ENCODE peak calls at places on chromosome 17, in eight cellular contexts. I is CD14-positive monocyte; J is hepatocyte; M is sigmoid colon; F is CD8-positive, alpha-beta T cell; G is colonic mucosa; U is brain microvascular endothelial cell; W is fibroblast of pulmonary artery. D is an unnamed sample.

GRCh38 chr17:56939869-56940484 is 20.9 kb downstream of the COIL start:
- DNase-seq in G (no peak), F (no peak), U (no peak), M (no peak), I (no peak), W (peak), J (peak), D (peak)

GRCh38 chr17:60447375-60447774 is 25.1 kb downstream of the CHCT1 start:
- DNase-seq in M (no peak), W (no peak), F (no peak), I (no peak), G (no peak), J (no peak), U (no peak), D (no peak)

GRCh38 chr17:12983986-12984932 is 33.6 kb downstream of the ELAC2 start:
- DNase-seq in M (peak), F (no peak), U (peak), I (no peak), W (peak), G (peak), J (no peak), D (no peak)

GRCh38 chr17:37360632-37361031 is 15.2 kb upstream of the C17orf78 start:
- DNase-seq in U (no peak), J (no peak), G (no peak), I (no peak), W (peak), F (no peak), M (no peak), D (no peak)

GRCh38 chr17:61463068-61463980 is 11.1 kb downstream of the TBX4 start:
- DNase-seq in J (no peak), U (no peak), W (no peak), M (peak), I (no peak), F (no peak), G (no peak), D (no peak)

GRCh38 chr17:14792751-14793150 is 472.4 kb downstream of the PMP22 start:
- DNase-seq in U (no peak), G (no peak), W (no peak), M (peak), I (no peak), J (peak), F (no peak), D (no peak)

GRCh38 chr17:8163978-8164814 is 1.4 kb upstream of the VAMP2 start:
- DNase-seq in I (peak), G (peak), U (no peak), F (peak), W (peak), J (peak), M (peak), D (peak)

GRCh38 chr17:82734987-82735866 is at the start of gene FN3K:
- DNase-seq in F (peak), M (peak), I (no peak), G (peak), J (peak), U (peak), W (peak), D (no peak)

GRCh38 chr17:79464310-79465010 is 146.4 kb downstream of the RBFOX3 start:
- DNase-seq in G (no peak), M (no peak), U (no peak), F (no peak), J (no peak), I (no peak), W (no peak), D (no peak)

GRCh38 chr17:12623220-12623848 is 42.4 kb upstream of the MYOCD start:
- DNase-seq in U (no peak), F (no peak), M (no peak), I (no peak), J (no peak), G (no peak), W (no peak), D (no peak)

GRCh38 chr17:76446449-76447231 is 6.3 kb downstream of the UBE2O start:
- DNase-seq in I (no peak), F (no peak), G (no peak), U (peak), J (peak), M (no peak), W (peak), D (no peak)

GRCh38 chr17:19646788-19647696 is 1.5 kb upstream of the ALDH3A2 start:
- DNase-seq in M (no peak), G (peak), F (no peak), W (peak), J (no peak), U (no peak), I (no peak), D (no peak)

GRCh38 chr17:34241062-34241461 is 14.0 kb upstream of the CCL2 start:
- DNase-seq in G (peak), J (no peak), I (no peak), M (peak), U (no peak), W (peak), F (no peak), D (no peak)

GRCh38 chr17:79915850-79916430 is 76.7 kb upstream of the CBX4 start:
- DNase-seq in G (peak), M (no peak), F (no peak), I (no peak), U (no peak), W (peak), J (peak), D (no peak)

GRCh38 chr17:30278032-30278431 is 13.7 kb downstream of the BLMH start:
- DNase-seq in G (no peak), F (no peak), I (no peak), W (peak), M (no peak), U (peak), J (peak), D (no peak)

GRCh38 chr17:27504188-27504995 is 48.1 kb downstream of the KSR1 start:
- DNase-seq in M (no peak), J (peak), G (no peak), U (no peak), W (peak), I (no peak), F (no peak), D (no peak)

GRCh38 chr17:7684856-7685532 is 2.3 kb downstream of the TP53 start:
- DNase-seq in U (no peak), M (no peak), J (no peak), W (no peak), I (no peak), G (no peak), F (no peak), D (no peak)

GRCh38 chr17:29640413-29640812 is 17.7 kb upstream of the CORO6 start:
- DNase-seq in I (no peak), F (no peak), U (peak), J (no peak), G (no peak), M (no peak), W (peak), D (no peak)

GRCh38 chr17:5044630-5045029 is 9.4 kb upstream of the SLC52A1 start:
- DNase-seq in J (no peak), M (no peak), F (no peak), U (no peak), I (no peak), G (peak), W (no peak), D (no peak)

GRCh38 chr17:3659541-3660111 is 8.8 kb downstream of the TAX1BP3 start:
- DNase-seq in W (peak), I (no peak), G (peak), J (peak), M (peak), U (peak), F (no peak), D (no peak)
- TF ChIP-seq CTCF in W (peak), I (no peak), G (no peak), J (no peak), M (peak), U (peak), F (no peak), D (no peak)

GRCh38 chr17:42163113-42163512 is 8.3 kb upstream of the RAB5C start:
- DNase-seq in U (no peak), I (no peak), W (no peak), J (no peak), M (no peak), G (peak), F (no peak), D (peak)
- TF ChIP-seq CTCF in U (peak), I (peak), W (peak), J (peak), M (no peak), G (peak), F (no peak), D (peak)

DNA sequence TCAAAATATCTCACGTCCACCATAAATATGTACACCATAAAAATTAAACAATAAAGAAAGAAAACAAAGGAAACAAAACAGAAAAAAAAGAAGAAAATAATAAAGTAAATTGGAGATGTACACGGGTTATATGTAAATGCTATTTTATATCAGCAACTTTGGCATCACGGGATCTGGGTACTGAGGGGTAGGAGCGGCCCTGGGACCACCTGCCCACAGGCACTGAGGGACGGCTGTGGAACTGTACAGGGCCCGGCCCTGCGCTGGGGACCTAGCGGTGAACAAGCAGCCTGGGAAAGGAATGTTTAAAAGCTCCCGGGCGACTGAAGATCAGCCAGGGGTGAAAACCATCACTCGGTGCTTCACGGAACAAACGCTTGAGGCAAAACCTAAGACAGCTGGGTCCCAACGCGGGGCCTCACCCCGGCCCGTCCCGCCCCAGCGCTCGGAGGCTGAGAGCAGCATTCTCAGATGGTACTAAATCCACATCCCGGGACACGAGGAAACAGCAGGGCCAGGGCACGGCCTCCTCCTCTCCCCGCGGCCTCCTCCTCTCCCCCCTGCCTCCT is 31.2 kb downstream of the NXN start:
- DNase-seq in J (no peak), M (peak), U (no peak), G (no peak), W (no peak), F (no peak), I (no peak), D (no peak)
- TF ChIP-seq CTCF in J (no peak), M (no peak), U (no peak), G (no peak), W (no peak), F (no peak), I (no peak), D (no peak)

DNA sequence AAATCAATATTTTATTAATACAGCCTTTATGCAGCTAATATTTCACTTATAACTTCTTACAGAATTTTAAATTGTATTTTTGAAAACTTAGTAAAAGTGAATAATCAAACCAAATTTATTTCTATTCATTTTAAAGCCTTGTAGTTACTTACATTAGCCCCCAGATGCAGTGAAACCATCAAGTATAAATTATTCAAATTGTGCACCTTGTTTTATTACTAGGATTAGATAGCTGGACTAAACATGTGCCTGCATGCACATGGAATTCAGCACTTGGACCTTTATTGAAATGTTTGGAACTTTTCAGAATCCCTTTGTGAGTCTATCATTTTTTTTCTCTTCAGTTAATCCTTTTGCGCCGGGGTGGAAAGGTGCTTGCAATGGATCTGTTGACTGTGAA is 4.7 kb downstream of the ZPBP2 start:
- DNase-seq in G (no peak), M (no peak), J (no peak), W (peak), I (no peak), F (no peak), U (no peak), D (no peak)
- TF ChIP-seq CTCF in G (no peak), M (no peak), J (no peak), W (peak), I (peak), F (no peak), U (no peak), D (peak)

GRCh38 chr17:58595194-58595792 is 80.9 kb upstream of the MTMR4 start:
- DNase-seq in G (no peak), W (no peak), U (no peak), I (no peak), M (peak), F (no peak), J (no peak), D (no peak)

GRCh38 chr17:58593121-58593520 is 78.7 kb upstream of the MTMR4 start:
- DNase-seq in I (no peak), F (no peak), M (no peak), G (no peak), W (no peak), J (no peak), U (no peak), D (no peak)

GRCh38 chr17:58590377-58590776 is 75.9 kb upstream of the MTMR4 start:
- DNase-seq in U (no peak), W (no peak), G (no peak), I (no peak), M (peak), J (no peak), F (no peak), D (no peak)

GRCh38 chr17:58587713-58588117 is 73.3 kb upstream of the MTMR4 start:
- DNase-seq in M (peak), F (peak), U (peak), W (peak), J (peak), I (peak), G (peak), D (peak)

DNA sequence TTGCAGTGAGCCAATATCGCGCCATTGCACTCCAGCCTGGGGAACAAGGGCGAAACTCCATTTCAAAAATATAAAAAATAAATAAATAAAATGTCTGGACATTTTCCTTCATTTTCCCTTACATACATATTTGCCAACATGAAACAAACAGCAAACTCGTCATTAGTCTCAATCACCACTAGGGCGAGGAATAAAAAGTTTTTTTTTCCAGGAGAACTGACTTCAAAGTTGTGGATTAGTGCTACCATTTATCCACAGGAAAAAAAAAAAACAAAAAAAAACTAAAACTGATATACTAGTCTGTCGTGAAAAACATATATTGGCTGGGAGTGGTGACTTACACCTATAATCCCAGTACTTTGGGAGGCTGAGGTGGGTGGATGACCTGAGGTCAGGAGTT is 77.0 kb upstream of the MTMR4 start:
- DNase-seq in J (no peak), I (no peak), U (no peak), W (no peak), F (no peak), G (no peak), M (no peak), D (no peak)
- TF ChIP-seq CTCF in J (no peak), I (no peak), U (no peak), W (peak), F (no peak), G (no peak), M (no peak), D (no peak)

GRCh38 chr17:45451131-45451530 is 18.5 kb upstream of the ARHGAP27 start:
- DNase-seq in F (no peak), I (peak), W (no peak), U (no peak), G (no peak), M (peak), J (no peak), D (no peak)
- TF ChIP-seq CTCF in F (no peak), I (no peak), W (no peak), U (peak), G (no peak), M (no peak), J (no peak), D (peak)

GRCh38 chr17:38425744-38426143 is 2.5 kb upstream of the ARHGAP23 start:
- DNase-seq in I (no peak), F (no peak), G (no peak), M (peak), W (peak), U (no peak), J (no peak), D (no peak)

GRCh38 chr17:38427160-38427949 is 909 bp upstream of the ARHGAP23 start:
- DNase-seq in I (no peak), M (no peak), W (no peak), G (no peak), J (no peak), U (no peak), F (no peak), D (no peak)

GRCh38 chr17:38424297-38424972 is 3.8 kb upstream of the ARHGAP23 start:
- DNase-seq in U (no peak), F (no peak), J (no peak), I (no peak), G (no peak), M (no peak), W (no peak), D (no peak)

GRCh38 chr17:38426441-38426840 is 1.8 kb upstream of the ARHGAP23 start:
- DNase-seq in M (no peak), G (no peak), F (no peak), I (no peak), J (no peak), W (no peak), U (no peak), D (no peak)

GRCh38 chr17:38425048-38425447 is 3.2 kb upstream of the ARHGAP23 start:
- DNase-seq in U (no peak), W (no peak), M (no peak), J (no peak), G (no peak), I (no peak), F (no peak), D (no peak)
- TF ChIP-seq CTCF in U (no peak), W (no peak), M (no peak), J (no peak), G (no peak), I (no peak), F (no peak), D (no peak)

DNA sequence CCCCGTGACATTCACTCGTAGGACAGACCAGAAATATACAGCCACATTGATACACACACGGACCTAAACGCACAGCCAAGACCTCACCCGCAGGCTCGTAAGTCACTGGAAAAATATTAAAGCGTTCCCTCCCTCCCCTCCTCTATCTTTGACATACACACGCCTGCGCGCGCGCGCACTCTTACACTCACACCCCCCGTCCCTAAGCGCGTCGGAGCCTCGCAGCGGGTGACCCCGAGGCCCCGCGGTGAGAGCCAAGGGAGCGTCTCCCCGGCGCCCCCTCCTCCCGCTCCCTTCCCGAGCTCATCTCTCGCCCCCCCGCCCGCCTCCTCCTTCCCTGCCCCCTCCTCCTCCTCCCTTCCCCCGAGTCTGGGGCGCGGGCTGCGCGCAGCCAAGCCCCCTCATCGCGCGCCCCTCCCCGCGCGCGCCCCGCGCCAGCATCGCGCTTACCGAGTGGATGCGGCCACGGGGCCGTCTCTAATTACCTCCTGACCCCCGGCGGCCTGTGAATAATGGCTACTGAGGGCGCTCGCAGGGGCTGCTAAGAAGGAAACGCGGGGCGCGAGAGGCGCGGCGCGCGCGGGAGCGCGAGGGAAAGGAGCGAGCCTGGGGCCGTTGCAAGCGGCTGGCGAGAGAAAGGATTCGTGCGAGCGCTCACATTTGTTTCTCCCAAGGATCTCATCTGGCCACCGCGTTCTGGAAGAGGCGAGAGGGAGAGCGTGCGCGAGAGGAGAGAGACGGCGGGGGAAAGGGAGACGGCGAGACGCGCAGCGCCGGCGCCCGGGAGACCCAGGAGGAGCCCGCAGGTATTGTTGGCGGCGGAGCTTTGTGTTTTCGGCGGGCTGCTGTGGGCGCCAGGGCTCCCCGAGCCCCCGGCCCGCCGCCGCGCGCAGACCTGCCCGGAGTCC is 42.4 kb downstream of the RAI1 start:
- DNase-seq in G (no peak), J (peak), U (peak), F (no peak), W (peak), I (no peak), M (no peak), D (peak)
- TF ChIP-seq CTCF in G (no peak), J (no peak), U (no peak), F (no peak), W (no peak), I (no peak), M (no peak), D (no peak)

DNA sequence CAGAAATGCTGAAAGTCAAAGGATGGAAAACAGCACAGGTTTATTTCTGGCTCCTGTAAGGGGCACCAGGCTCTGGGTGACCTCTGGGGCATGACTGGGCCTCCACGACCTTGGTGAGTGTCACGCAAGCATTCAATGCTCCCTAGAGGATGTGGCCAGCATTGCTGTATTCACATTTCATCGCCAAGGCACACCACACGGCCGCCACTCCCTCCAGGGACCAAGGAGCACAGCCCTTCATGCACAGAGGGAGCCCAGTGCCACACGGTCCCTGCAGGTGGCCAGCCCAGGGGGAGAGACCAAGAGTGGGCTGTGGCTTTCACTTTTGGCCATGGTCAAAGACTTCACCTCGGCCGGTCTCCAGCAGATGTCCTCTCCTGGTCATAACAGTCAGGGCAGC is 137.4 kb upstream of the TNRC6C start:
- DNase-seq in I (no peak), U (no peak), F (no peak), M (no peak), G (no peak), W (no peak), J (no peak), D (no peak)
- TF ChIP-seq CTCF in I (no peak), U (no peak), F (no peak), M (no peak), G (no peak), W (no peak), J (no peak), D (no peak)

D was measured in GM10248.